ENCODE peak calls at places on chromosomes 12 and 14, in ten cellular contexts. D is GM10248; J is foreskin keratinocyte; F is PC-9; Z is suprapubic skin; P is choroid plexus epithelial cell; L is progenitor cell of endocrine pancreas; Y is CD4-positive, alpha-beta T cell; H is RWPE1; V is tibial nerve. I is an unnamed sample.

GRCh38 chr12:128266559-128267245 is at the start of gene TMEM132C:
- DNase-seq in D (no peak), J (no peak), F (no peak), Z (no peak), P (no peak), L (no peak), Y (no peak), H (no peak), V (no peak), I (peak)

GRCh38 chr12:119989619-119990381 is 764 bp downstream of the BICDL1 start:
- DNase-seq in D (peak), J (peak), F (peak), Z (peak), P (peak), L (peak), Y (peak), H (peak), V (peak), I (peak)

GRCh38 chr14:67158559-67158958 is 30.7 kb upstream of the GARIN2 start:
- DNase-seq in D (no peak), J (no peak), F (no peak), Z (no peak), P (peak), L (no peak), Y (no peak), H (no peak), V (no peak), I (no peak)

GRCh38 chr14:18656627-18657026 is 55.7 kb downstream of the OR11H12 start:
- DNase-seq in D (no peak), J (no peak), F (no peak), Z (no peak), P (no peak), L (no peak), Y (no peak), H (no peak), V (no peak), I (no peak)

GRCh38 chr14:95511687-95512086 is 4.8 kb downstream of the SYNE3 start:
- DNase-seq in D (no peak), J (no peak), F (no peak), Z (peak), P (no peak), L (no peak), Y (no peak), H (no peak), V (no peak), I (no peak)

GRCh38 chr12:116164976-116165425 is 112.5 kb downstream of the MED13L start:
- DNase-seq in D (no peak), J (peak), F (peak), Z (no peak), P (peak), L (no peak), Y (no peak), H (peak), V (no peak), I (no peak)

GRCh38 chr14:39102969-39103957 is at the start of gene SEC23A:
- DNase-seq in D (peak), J (peak), F (peak), Z (peak), P (peak), L (peak), Y (peak), H (peak), V (peak), I (peak)

GRCh38 chr12:123067654-123068053 is 83.2 kb downstream of the PITPNM2 start:
- DNase-seq in D (no peak), J (no peak), F (no peak), Z (no peak), P (peak), L (no peak), Y (no peak), H (no peak), V (no peak), I (no peak)

GRCh38 chr12:27319394-27319793 is 13.2 kb upstream of the BMAL2 start:
- DNase-seq in D (no peak), J (peak), F (no peak), Z (no peak), P (peak), L (no peak), Y (no peak), H (peak), V (no peak), I (no peak)

GRCh38 chr14:71400821-71401447 is 493.7 kb downstream of the PCNX1 start:
- DNase-seq in D (no peak), J (peak), F (no peak), Z (no peak), P (peak), L (no peak), Y (no peak), H (no peak), V (no peak), I (no peak)

GRCh38 chr14:32417956-32418552 is 89.0 kb downstream of the AKAP6 start:
- DNase-seq in D (no peak), J (peak), F (peak), Z (no peak), P (peak), L (no peak), Y (no peak), H (peak), V (peak), I (no peak)

GRCh38 chr14:29773990-29774389 is 153.7 kb downstream of the PRKD1 start:
- DNase-seq in D (no peak), J (no peak), F (no peak), Z (no peak), P (no peak), L (no peak), Y (no peak), H (no peak), V (no peak), I (no peak)

GRCh38 chr12:3554547-3555115 is 63.6 kb downstream of the PRMT8 start:
- DNase-seq in D (no peak), J (no peak), F (no peak), Z (no peak), P (no peak), L (no peak), Y (no peak), H (no peak), V (no peak), I (no peak)

GRCh38 chr12:89883630-89884364 is 175.2 kb upstream of the ATP2B1 start:
- DNase-seq in D (no peak), J (no peak), F (no peak), Z (no peak), P (peak), L (no peak), Y (no peak), H (no peak), V (no peak), I (no peak)

GRCh38 chr12:57842342-57843294 is 3.9 kb downstream of the CTDSP2 start:
- DNase-seq in D (no peak), J (no peak), F (no peak), Z (no peak), P (peak), L (no peak), Y (peak), H (no peak), V (no peak), I (no peak)

GRCh38 chr14:85599939-85600338 is 70.0 kb downstream of the FLRT2 start:
- DNase-seq in D (no peak), J (no peak), F (no peak), Z (no peak), P (peak), L (no peak), Y (no peak), H (no peak), V (no peak), I (no peak)

GRCh38 chr14:99263564-99264330 is 8.2 kb downstream of the BCL11B start:
- DNase-seq in D (no peak), J (no peak), F (no peak), Z (no peak), P (no peak), L (no peak), Y (no peak), H (no peak), V (no peak), I (no peak)

GRCh38 chr12:92175961-92176360 is 30.3 kb upstream of the BTG1 start:
- DNase-seq in D (no peak), J (no peak), F (no peak), Z (no peak), P (no peak), L (no peak), Y (no peak), H (no peak), V (no peak), I (no peak)

GRCh38 chr12:67096533-67097318 is 172.4 kb upstream of the CAND1 start:
- DNase-seq in D (no peak), J (peak), F (peak), Z (no peak), P (peak), L (no peak), Y (no peak), H (peak), V (no peak), I (no peak)

GRCh38 chr14:102722646-102723045 is 54.6 kb upstream of the TRAF3 start:
- DNase-seq in D (no peak), J (no peak), F (no peak), Z (no peak), P (no peak), L (no peak), Y (no peak), H (no peak), V (no peak), I (no peak)

GRCh38 chr12:68361953-68362352 is 29.8 kb upstream of the MDM1 start:
- DNase-seq in D (no peak), J (no peak), F (no peak), Z (no peak), P (no peak), L (no peak), Y (no peak), H (no peak), V (no peak), I (no peak)

GRCh38 chr12:75779891-75780501 is 251.6 kb downstream of the PHLDA1 start:
- DNase-seq in D (no peak), J (no peak), F (no peak), Z (no peak), P (no peak), L (no peak), Y (no peak), H (no peak), V (no peak), I (no peak)

GRCh38 chr14:97380539-97380941 is 583.4 kb downstream of the VRK1 start:
- DNase-seq in D (no peak), J (peak), F (no peak), Z (no peak), P (no peak), L (no peak), Y (no peak), H (peak), V (no peak), I (no peak)

GRCh38 chr14:68783408-68784297 is 9.2 kb downstream of the ZFP36L1 start:
- DNase-seq in D (no peak), J (no peak), F (no peak), Z (peak), P (no peak), L (no peak), Y (no peak), H (no peak), V (no peak), I (no peak)

GRCh38 chr12:62466018-62466595 is 519 bp upstream of the MON2 start:
- DNase-seq in D (peak), J (peak), F (no peak), Z (no peak), P (peak), L (no peak), Y (peak), H (peak), V (no peak), I (peak)

GRCh38 chr14:55416866-55417265 is 5.2 kb upstream of the ATG14 start:
- DNase-seq in D (peak), J (no peak), F (no peak), Z (no peak), P (peak), L (no peak), Y (no peak), H (no peak), V (no peak), I (no peak)

GRCh38 chr12:109290061-109290460 is 19.0 kb downstream of the FOXN4 start:
- DNase-seq in D (no peak), J (no peak), F (no peak), Z (no peak), P (no peak), L (no peak), Y (no peak), H (no peak), V (no peak), I (no peak)

GRCh38 chr12:114168061-114168460 is 201.9 kb upstream of the RBM19 start:
- DNase-seq in D (no peak), J (no peak), F (no peak), Z (no peak), P (no peak), L (no peak), Y (no peak), H (no peak), V (no peak), I (no peak)

GRCh38 chr12:55970775-55971174 is 3.1 kb upstream of the RAB5B start:
- DNase-seq in D (no peak), J (no peak), F (no peak), Z (no peak), P (peak), L (no peak), Y (no peak), H (no peak), V (no peak), I (no peak)

GRCh38 chr12:103851127-103851526 is 10.1 kb upstream of the NT5DC3 start:
- DNase-seq in D (no peak), J (no peak), F (no peak), Z (no peak), P (peak), L (no peak), Y (no peak), H (no peak), V (no peak), I (no peak)

GRCh38 chr12:107395817-107396216 is 289.8 kb upstream of the PWP1 start:
- DNase-seq in D (no peak), J (no peak), F (no peak), Z (no peak), P (peak), L (no peak), Y (no peak), H (no peak), V (no peak), I (no peak)

DNA sequence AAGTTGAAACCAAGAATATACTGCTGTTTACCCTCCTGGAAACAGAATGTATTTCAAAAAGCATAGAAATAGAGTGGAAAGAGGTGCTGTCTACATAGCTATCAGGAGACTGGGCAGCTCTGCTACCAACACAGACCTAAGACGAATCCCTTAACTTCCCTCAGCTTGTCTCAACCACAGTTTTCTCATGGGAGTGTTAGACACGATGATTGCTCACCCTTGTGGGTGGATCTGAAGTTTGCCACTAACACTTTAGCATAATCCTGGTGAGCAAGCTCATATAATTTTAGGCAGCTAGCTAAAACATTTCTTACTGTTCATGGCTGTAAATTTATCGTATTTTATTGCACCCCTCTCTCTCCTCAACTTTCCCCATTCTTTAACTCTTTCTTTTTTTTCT is 38.5 kb downstream of the C12orf75 start:
- DNase-seq in D (no peak), J (peak), F (no peak), Z (no peak), P (peak), L (no peak), Y (no peak), H (no peak), V (no peak), I (no peak)
- TF ChIP-seq CTCF in D (peak), J (peak), F (no peak), Z (no peak), P (peak), L (no peak), Y (no peak), H (no peak), V (no peak), I (no peak)

GRCh38 chr12:124609041-124609984 is 41.9 kb upstream of the NCOR2 start:
- DNase-seq in D (peak), J (peak), F (peak), Z (peak), P (peak), L (peak), Y (peak), H (peak), V (peak), I (no peak)

GRCh38 chr12:124611559-124612391 is 44.4 kb upstream of the NCOR2 start:
- DNase-seq in D (no peak), J (no peak), F (no peak), Z (no peak), P (no peak), L (no peak), Y (no peak), H (no peak), V (no peak), I (no peak)

GRCh38 chr12:124610629-124611558 is 43.5 kb upstream of the NCOR2 start:
- DNase-seq in D (no peak), J (no peak), F (no peak), Z (no peak), P (no peak), L (no peak), Y (no peak), H (no peak), V (no peak), I (no peak)

GRCh38 chr12:124608451-124608870 is 41.0 kb upstream of the NCOR2 start:
- DNase-seq in D (no peak), J (peak), F (peak), Z (no peak), P (no peak), L (no peak), Y (no peak), H (peak), V (no peak), I (no peak)

DNA sequence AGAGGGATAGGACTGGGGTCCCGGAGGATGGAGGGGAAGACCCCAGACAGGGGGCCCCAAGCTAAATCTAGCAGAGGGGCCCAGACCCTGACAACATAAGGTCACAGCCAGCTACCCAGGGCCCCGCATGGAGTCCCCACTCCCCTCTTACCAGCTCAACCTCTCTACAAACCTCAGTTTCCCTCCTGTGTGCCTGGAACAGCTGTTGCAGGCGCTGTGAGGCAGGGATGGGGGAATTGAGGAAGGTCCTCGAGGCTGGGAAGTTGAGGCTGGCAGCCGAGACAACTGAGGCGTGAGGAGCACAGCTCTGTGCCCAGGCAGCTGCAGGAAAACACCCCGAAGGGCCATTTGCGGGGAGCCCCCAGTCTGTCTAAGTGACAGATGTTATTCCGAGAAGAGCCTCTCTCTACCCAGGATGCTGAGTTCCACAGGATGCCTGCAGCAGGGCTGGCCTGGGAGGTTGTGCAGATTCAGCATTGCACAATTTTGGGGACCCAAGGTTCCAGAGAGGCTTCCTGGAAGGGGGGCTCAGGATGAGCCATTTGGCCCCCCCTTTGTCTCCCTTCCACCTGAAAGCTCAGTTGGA is 42.7 kb upstream of the NCOR2 start:
- DNase-seq in D (no peak), J (no peak), F (no peak), Z (no peak), P (no peak), L (no peak), Y (no peak), H (no peak), V (no peak), I (no peak)
- TF ChIP-seq CTCF in D (no peak), J (no peak), F (no peak), Z (no peak), P (no peak), L (no peak), Y (no peak), H (no peak), V (no peak), I (no peak)

GRCh38 chr12:63845726-63846125 is 1.2 kb downstream of the SRGAP1 start:
- DNase-seq in D (no peak), J (peak), F (peak), Z (no peak), P (peak), L (no peak), Y (no peak), H (peak), V (no peak), I (no peak)
- TF ChIP-seq CTCF in D (no peak), J (no peak), F (no peak), Z (no peak), P (peak), L (no peak), Y (no peak), H (no peak), V (no peak), I (no peak)

DNA sequence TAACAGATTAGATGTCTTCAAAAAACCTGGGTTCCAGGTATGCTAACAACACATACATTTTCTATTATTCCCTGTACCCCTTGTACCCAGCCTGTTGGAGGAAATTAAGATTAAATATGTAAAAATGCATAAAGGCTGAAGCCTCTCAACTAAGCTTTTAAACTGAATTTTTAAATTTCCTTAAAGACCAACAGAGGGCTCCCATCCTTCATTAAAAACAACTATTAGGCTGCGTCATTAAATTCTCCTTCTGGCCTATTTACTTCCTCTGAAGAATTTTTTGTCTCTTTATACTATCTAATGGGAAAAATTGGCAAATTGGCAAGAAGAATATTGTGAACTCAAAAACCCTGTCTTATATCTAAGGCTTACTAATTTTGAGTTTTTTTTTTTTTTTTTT is 21.8 kb downstream of the SENP1 start:
- DNase-seq in D (no peak), J (no peak), F (no peak), Z (no peak), P (peak), L (no peak), Y (no peak), H (no peak), V (no peak), I (no peak)
- TF ChIP-seq CTCF in D (no peak), J (peak), F (peak), Z (no peak), P (peak), L (peak), Y (peak), H (peak), V (no peak), I (peak)

DNA sequence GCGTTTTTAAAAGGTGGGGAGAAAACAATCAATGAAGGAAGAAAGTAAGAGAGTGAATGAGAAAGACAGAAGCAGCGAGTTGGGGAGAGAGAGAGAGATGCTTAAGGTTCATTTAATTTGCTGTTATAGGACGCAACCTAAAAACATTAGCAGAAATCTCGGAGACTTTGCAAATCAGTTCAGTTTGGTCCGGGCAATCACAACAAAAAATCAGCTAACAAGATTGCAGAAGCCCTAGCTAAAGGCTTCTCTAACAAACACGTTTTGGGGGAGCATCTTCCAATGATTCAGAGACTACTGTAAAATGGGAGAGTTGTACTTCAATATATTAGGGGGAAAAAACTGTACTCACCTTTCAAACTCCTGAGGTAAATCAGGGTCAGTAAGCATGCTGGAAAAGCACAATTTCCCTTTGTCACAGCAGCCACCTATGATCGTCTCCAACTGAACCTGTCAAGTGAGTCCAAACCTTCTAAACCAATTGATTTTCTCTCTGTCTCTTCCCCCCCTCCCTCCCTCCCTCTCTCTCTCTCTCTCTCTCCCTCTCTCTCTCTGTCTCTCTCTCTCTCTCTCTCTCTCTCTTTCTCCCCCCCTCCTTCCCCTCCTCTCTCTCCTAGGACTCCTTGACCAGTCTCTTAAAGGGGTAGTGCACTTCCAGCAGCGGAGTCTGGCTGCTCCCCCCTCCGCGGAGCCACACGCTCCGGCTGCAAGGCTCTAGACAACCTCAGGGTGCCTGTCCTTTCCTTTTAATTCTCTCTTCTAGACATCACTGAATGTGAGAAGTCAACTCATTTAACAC is at the start of gene SOX5:
- DNase-seq in D (no peak), J (peak), F (no peak), Z (no peak), P (peak), L (peak), Y (no peak), H (no peak), V (peak), I (peak)
- TF ChIP-seq CTCF in D (no peak), J (no peak), F (no peak), Z (no peak), P (no peak), L (no peak), Y (no peak), H (no peak), V (peak), I (no peak)

GRCh38 chr12:132554857-132555630 is 55.3 kb downstream of the LRCOL1 start:
- DNase-seq in D (no peak), J (no peak), F (no peak), Z (no peak), P (peak), L (no peak), Y (no peak), H (no peak), V (no peak), I (peak)
- TF ChIP-seq CTCF in D (peak), J (peak), F (peak), Z (no peak), P (peak), L (peak), Y (no peak), H (no peak), V (no peak), I (peak)

GRCh38 chr14:23077962-23078361 is 17.0 kb downstream of the ACIN1 start:
- DNase-seq in D (no peak), J (no peak), F (no peak), Z (no peak), P (peak), L (no peak), Y (no peak), H (no peak), V (no peak), I (no peak)
- TF ChIP-seq CTCF in D (no peak), J (no peak), F (no peak), Z (no peak), P (no peak), L (no peak), Y (no peak), H (no peak), V (no peak), I (no peak)